ENCODE peak calls at places on chromosomes 2 and 18, in nine cellular contexts. Z is NCI-H2081; W is NCI-H510A treated with DMSO at 0.1 percent for 48 hours; E is NCI-H524 treated with DMSO at 0.1 percent for 48 hours; D is NCI-H774; L is stimulated activated CD4-positive, alpha-beta T cell treated with anti-CD3 and anti-CD28 coated beads, Interleukin-15, amount 100 ng/mL, for 24 hours; O is BJ; K is myocyte; T is activated CD8-positive, alpha-beta memory T cell treated with anti-CD3 and anti-CD28 coated beads for 1 hour. Y is an unnamed sample.
A peak's percentile ranks its signal among the peaks of the same experiment; 100 is the strongest.

GRCh38 chr2:44983836-44984604 is 25.2 kb downstream of the SIX2 start:
- DNase-seq in Z (no peak), W (no peak), E (no peak), D (no peak), L (no peak), O (no peak), K (no peak), T (no peak), Y (no peak)

GRCh38 chr2:175010848-175011254 is 5.7 kb upstream of the CHN1 start:
- DNase-seq in Z (peak; percentile 91), W (peak; percentile 100), E (peak; percentile 64), D (peak; percentile 81), L (no peak), O (no peak), K (no peak), T (no peak), Y (no peak)

GRCh38 chr2:65129276-65129612 is 662 bp downstream of the RAB1A start:
- DNase-seq in Z (no peak), W (no peak), E (no peak), D (no peak), L (no peak), O (no peak), K (no peak), T (no peak), Y (no peak)

GRCh38 chr2:85288244-85288725 is 39.5 kb downstream of the TGOLN2 start:
- DNase-seq in Z (no peak), W (no peak), E (peak; percentile 53), D (no peak), L (no peak), O (no peak), K (no peak), T (no peak), Y (no peak)

GRCh38 chr18:2036136-2036535 is 535.2 kb downstream of the METTL4 start:
- DNase-seq in Z (no peak), W (no peak), E (no peak), D (no peak), L (no peak), O (no peak), K (no peak), T (no peak), Y (no peak)

GRCh38 chr2:159124441-159124911 is 156.0 kb downstream of the TANC1 start:
- DNase-seq in Z (no peak), W (no peak), E (no peak), D (no peak), L (peak; percentile 41), O (peak; percentile 70), K (peak; percentile 76), T (no peak), Y (peak; percentile 84)

GRCh38 chr2:74222300-74222650 is 23.9 kb downstream of the MTHFD2 start:
- DNase-seq in Z (no peak), W (no peak), E (no peak), D (no peak), L (no peak), O (no peak), K (no peak), T (no peak), Y (no peak)

GRCh38 chr2:80269806-80270205 is 34.7 kb downstream of the LRRTM1 start:
- DNase-seq in Z (peak; percentile 73), W (no peak), E (no peak), D (no peak), L (no peak), O (no peak), K (no peak), T (no peak), Y (no peak)

GRCh38 chr18:2847341-2848144 is 737 bp downstream of the EMILIN2 start:
- DNase-seq in Z (no peak), W (no peak), E (no peak), D (no peak), L (peak; percentile 62), O (no peak), K (peak; percentile 14), T (no peak), Y (no peak)

GRCh38 chr2:75515584-75516368 is 45.0 kb downstream of the EVA1A start:
- DNase-seq in Z (no peak), W (no peak), E (no peak), D (no peak), L (no peak), O (no peak), K (no peak), T (no peak), Y (no peak)

GRCh38 chr2:197555467-197555866 is 39.6 kb downstream of the MOB4 start:
- DNase-seq in Z (no peak), W (no peak), E (no peak), D (no peak), L (no peak), O (no peak), K (no peak), T (no peak), Y (no peak)

GRCh38 chr2:121360566-121361300 is 75.7 kb upstream of the TFCP2L1 start:
- DNase-seq in Z (no peak), W (no peak), E (no peak), D (no peak), L (no peak), O (no peak), K (peak; percentile 55), T (no peak), Y (no peak)

GRCh38 chr18:77131652-77132368 is 773 bp downstream of the MBP start:
- DNase-seq in Z (peak; percentile 53), W (peak; percentile 83), E (no peak), D (peak; percentile 21), L (peak; percentile 49), O (no peak), K (peak; percentile 54), T (no peak), Y (peak; percentile 73)

GRCh38 chr2:100679211-100679610 is 116.4 kb downstream of the PDCL3 start:
- DNase-seq in Z (no peak), W (no peak), E (no peak), D (no peak), L (no peak), O (no peak), K (no peak), T (no peak), Y (no peak)

GRCh38 chr2:159382447-159383028 is 96.0 kb upstream of the WDSUB1 start:
- DNase-seq in Z (no peak), W (no peak), E (no peak), D (no peak), L (no peak), O (no peak), K (no peak), T (no peak), Y (no peak)

GRCh38 chr2:12498703-12499102 is 218.0 kb upstream of the TRIB2 start:
- DNase-seq in Z (no peak), W (no peak), E (no peak), D (no peak), L (no peak), O (no peak), K (peak; percentile 96), T (no peak), Y (no peak)

GRCh38 chr2:57314682-57315081 is 731.9 kb upstream of the VRK2 start:
- DNase-seq in Z (peak; percentile 74), W (no peak), E (no peak), D (no peak), L (no peak), O (no peak), K (no peak), T (no peak), Y (no peak)

GRCh38 chr18:34998677-34999076 is 42.5 kb upstream of the MAPRE2 start:
- DNase-seq in Z (no peak), W (no peak), E (no peak), D (no peak), L (no peak), O (no peak), K (no peak), T (no peak), Y (no peak)

GRCh38 chr18:21722687-21723086 is 17.9 kb upstream of the MIB1 start:
- DNase-seq in Z (no peak), W (no peak), E (no peak), D (no peak), L (no peak), O (no peak), K (no peak), T (no peak), Y (no peak)

GRCh38 chr2:151946856-151947523 is 118.8 kb upstream of the ARL5A start:
- DNase-seq in Z (no peak), W (no peak), E (peak; percentile 1), D (no peak), L (peak; percentile 37), O (no peak), K (peak; percentile 43), T (peak; percentile 1), Y (peak; percentile 59)

GRCh38 chr2:30270166-30270565 is 38.8 kb downstream of the LBH start:
- DNase-seq in Z (no peak), W (no peak), E (no peak), D (no peak), L (no peak), O (no peak), K (no peak), T (no peak), Y (no peak)

GRCh38 chr2:218419630-218420216 is 800 bp downstream of the VIL1 start:
- DNase-seq in Z (no peak), W (no peak), E (no peak), D (no peak), L (no peak), O (no peak), K (no peak), T (no peak), Y (no peak)

GRCh38 chr2:191512202-191512601 is 165.7 kb upstream of the NABP1 start:
- DNase-seq in Z (no peak), W (no peak), E (peak; percentile 94), D (no peak), L (no peak), O (no peak), K (no peak), T (no peak), Y (no peak)

GRCh38 chr18:61474918-61475317 is 141.7 kb downstream of the CDH20 start:
- DNase-seq in Z (no peak), W (no peak), E (no peak), D (no peak), L (no peak), O (no peak), K (no peak), T (no peak), Y (no peak)

GRCh38 chr2:189179607-189179979 is at the start of gene COL5A2:
- DNase-seq in Z (no peak), W (no peak), E (no peak), D (no peak), L (no peak), O (peak; percentile 84), K (peak; percentile 87), T (no peak), Y (no peak)

GRCh38 chr2:193199322-193199721 is 1004.6 kb upstream of the TMEFF2 start:
- DNase-seq in Z (no peak), W (no peak), E (no peak), D (no peak), L (no peak), O (no peak), K (no peak), T (no peak), Y (peak; percentile 86)

GRCh38 chr2:120564213-120565094 is 171.2 kb upstream of the GLI2 start:
- DNase-seq in Z (peak; percentile 96), W (peak; percentile 62), E (no peak), D (no peak), L (no peak), O (no peak), K (no peak), T (no peak), Y (no peak)

GRCh38 chr2:19301706-19302105 is 56.7 kb downstream of the OSR1 start:
- DNase-seq in Z (no peak), W (no peak), E (no peak), D (no peak), L (no peak), O (no peak), K (no peak), T (no peak), Y (no peak)

GRCh38 chr18:3579701-3580100 is 129.7 kb downstream of the TGIF1 start:
- DNase-seq in Z (no peak), W (no peak), E (no peak), D (no peak), L (no peak), O (peak; percentile 80), K (no peak), T (no peak), Y (no peak)

GRCh38 chr2:26612522-26613240 is 28.5 kb downstream of the CIB4 start:
- DNase-seq in Z (no peak), W (peak; percentile 46), E (peak; percentile 91), D (no peak), L (no peak), O (no peak), K (no peak), T (no peak), Y (no peak)

GRCh38 chr2:118865106-118865505 is 17.7 kb upstream of the EN1 start:
- DNase-seq in Z (peak; percentile 49), W (peak; percentile 58), E (peak; percentile 62), D (peak; percentile 3), L (no peak), O (no peak), K (peak; percentile 65), T (no peak), Y (peak; percentile 30)

Y was measured in erythroblast.